ENCODE peak calls at places on chromosomes 4 and X, in seven cellular contexts. F is GM12878, D is HCT116, K is SK-N-SH, O is K562, W is H1, G is HepG2. H is an unnamed sample.

GRCh38 chr4:77196866-77197265 is 39.9 kb downstream of the CCNG2 start:
- DNase-seq in K (no peak), G (no peak), F (peak; percentile 28), D (no peak), W (no peak), O (no peak), H (no peak)

GRCh38 chr4:104524591-104524990 is 29.9 kb upstream of the CXXC4 start:
- DNase-seq in D (no peak), F (no peak), K (no peak), O (no peak), G (no peak), W (no peak), H (no peak)

GRCh38 chrX:6574762-6575161 is 39.8 kb upstream of the VCX3A start:
- DNase-seq in D (no peak), K (peak; percentile 10), G (no peak), O (no peak), W (peak; percentile 45), F (no peak), H (no peak)

GRCh38 chr4:168309781-168310180 is 8.8 kb downstream of the DDX60 start:
- DNase-seq in O (no peak), G (no peak), K (peak; percentile 30), D (no peak), F (no peak), W (no peak), H (no peak)

GRCh38 chr4:38857354-38858096 is 908 bp upstream of the TLR6 start:
- DNase-seq in O (peak; percentile 50), F (peak; percentile 82), G (no peak), K (no peak), D (peak; percentile 92), W (no peak), H (peak; percentile 37)

GRCh38 chr4:41745292-41746024 is 3.1 kb downstream of the PHOX2B start:
- DNase-seq in D (no peak), F (no peak), O (no peak), K (peak; percentile 56), G (no peak), W (peak; percentile 83), H (no peak)

GRCh38 chrX:115367455-115367854 is 77.9 kb downstream of the LUZP4 start:
- DNase-seq in O (no peak), D (no peak), K (no peak), G (no peak), F (no peak), W (no peak), H (no peak)

GRCh38 chr4:158170691-158171455 is 2.0 kb downstream of the GASK1B start:
- DNase-seq in D (no peak), O (peak; percentile 25), G (peak; percentile 55), W (peak; percentile 86), F (no peak), K (no peak), H (peak; percentile 82)

GRCh38 chr4:125735107-125735506 is 420.4 kb downstream of the FAT4 start:
- DNase-seq in D (no peak), K (peak; percentile 15), W (no peak), F (no peak), G (peak; percentile 33), O (no peak), H (no peak)

GRCh38 chr4:24564488-24564887 is 19.9 kb downstream of the DHX15 start:
- DNase-seq in D (no peak), G (no peak), O (no peak), F (no peak), K (no peak), W (no peak), H (no peak)

GRCh38 chr4:31370866-31371465 is 650.8 kb downstream of the PCDH7 start:
- DNase-seq in O (peak; percentile 19), D (peak; percentile 66), W (no peak), F (peak; percentile 4), K (peak; percentile 49), G (peak; percentile 37), H (no peak)

GRCh38 chrX:71619193-71619592 is 882 bp upstream of the CXCR3 start:
- DNase-seq in W (no peak), F (no peak), D (no peak), K (no peak), O (no peak), G (no peak), H (no peak)

GRCh38 chr4:126372634-126373033 is 1057.9 kb downstream of the FAT4 start:
- DNase-seq in K (no peak), G (no peak), W (no peak), F (no peak), D (no peak), O (no peak), H (no peak)

GRCh38 chr4:150217192-150217591 is 138.9 kb downstream of the DCLK2 start:
- DNase-seq in G (peak; percentile 16), O (no peak), K (no peak), F (no peak), W (no peak), D (no peak), H (peak; percentile 78)

GRCh38 chr4:87026795-87027495 is 92.1 kb downstream of the AFF1 start:
- DNase-seq in O (no peak), K (no peak), D (no peak), W (no peak), F (peak; percentile 91), G (no peak), H (no peak)

GRCh38 chr4:27986476-27986875 is 1125.8 kb downstream of the STIM2 start:
- DNase-seq in K (no peak), G (no peak), W (no peak), O (no peak), F (no peak), D (no peak), H (no peak)

GRCh38 chr4:11805837-11806236 is 377.1 kb upstream of the HS3ST1 start:
- DNase-seq in W (no peak), F (no peak), G (no peak), K (no peak), O (no peak), D (peak; percentile 53), H (peak; percentile 31)
- TF ChIP-seq JUND in W (no peak), F (no peak), G (no peak), K (no peak), O (no peak), D (no peak), H (no peak)

DNA sequence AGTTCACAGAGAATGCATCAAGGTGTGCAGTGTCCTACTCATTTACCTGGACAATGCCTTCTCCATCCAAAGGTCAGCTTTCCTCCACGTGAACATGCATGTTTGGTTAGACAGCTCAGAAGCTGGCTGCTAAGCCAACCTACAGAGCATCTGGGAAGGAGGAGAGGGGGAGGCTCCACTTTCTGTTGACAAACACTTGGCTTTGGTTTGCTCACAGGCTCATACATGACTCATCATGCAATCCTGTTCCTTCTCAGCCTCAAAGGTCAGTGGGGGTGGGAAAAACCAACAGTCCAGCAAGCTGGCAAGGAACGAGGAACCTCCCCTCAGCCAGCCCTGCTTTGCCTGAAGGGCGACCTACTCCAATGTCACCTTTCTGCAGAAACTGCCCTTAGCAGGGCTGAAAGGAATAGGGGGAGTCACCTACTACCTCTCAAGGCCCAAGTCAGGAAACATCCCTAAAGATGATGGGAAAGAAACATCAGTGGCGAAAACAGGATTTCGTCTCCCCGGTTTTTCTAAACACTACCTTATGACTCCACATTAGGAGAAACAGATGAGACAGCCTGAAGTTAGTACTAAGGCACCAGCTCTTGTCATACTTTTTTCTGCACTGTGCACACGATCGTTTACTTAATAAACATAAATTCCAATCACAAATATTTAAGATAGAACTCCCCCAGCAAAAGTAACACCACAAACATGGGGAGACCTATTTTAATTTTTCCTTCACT is 37.9 kb downstream of the RELL1 start:
- DNase-seq in G (peak; percentile 92), W (no peak), D (peak; percentile 77), O (no peak), K (no peak), F (no peak), H (peak; percentile 31)
- TF ChIP-seq JUND in G (peak; percentile 98), W (no peak), D (peak; percentile 94), O (peak; percentile 91), K (peak; percentile 83), F (no peak), H (peak; percentile 78)

GRCh38 chr4:133960975-133961374 is 240.6 kb downstream of the PABPC4L start:
- DNase-seq in K (no peak), G (no peak), W (no peak), D (no peak), F (no peak), O (no peak), H (peak; percentile 10)
- TF ChIP-seq JUND in K (no peak), G (no peak), W (no peak), D (no peak), F (no peak), O (no peak), H (no peak)

GRCh38 chr4:151409470-151410313 is 716 bp downstream of the FHIP1A start:
- DNase-seq in W (peak; percentile 81), F (no peak), D (peak; percentile 3), K (peak; percentile 57), O (no peak), G (peak; percentile 79), H (peak; percentile 38)
- TF ChIP-seq JUND in W (no peak), F (no peak), D (no peak), K (no peak), O (no peak), G (no peak), H (no peak)

GRCh38 chrX:111180750-111181240 is 84.8 kb downstream of the PAK3 start:
- DNase-seq in O (no peak), G (no peak), D (no peak), K (no peak), F (no peak), W (no peak), H (no peak)
- TF ChIP-seq JUND in O (no peak), G (no peak), D (no peak), K (no peak), F (no peak), W (no peak), H (no peak)

GRCh38 chr4:52841707-52842456 is 20.2 kb upstream of the RASL11B start:
- DNase-seq in O (no peak), F (no peak), D (no peak), W (no peak), K (peak; percentile 62), G (no peak), H (no peak)

GRCh38 chr4:52838729-52839722 is 23.1 kb upstream of the RASL11B start:
- DNase-seq in D (no peak), G (peak; percentile 8), W (no peak), F (no peak), O (no peak), K (no peak), H (no peak)

GRCh38 chr4:52842788-52843187 is 19.3 kb upstream of the RASL11B start:
- DNase-seq in G (no peak), F (no peak), K (no peak), O (no peak), D (no peak), W (no peak), H (no peak)

GRCh38 chr4:52843351-52843750 is 18.8 kb upstream of the RASL11B start:
- DNase-seq in D (no peak), K (no peak), O (no peak), W (no peak), F (no peak), G (no peak), H (no peak)

GRCh38 chr4:52840531-52841350 is 21.4 kb upstream of the RASL11B start:
- DNase-seq in G (no peak), K (no peak), W (no peak), D (no peak), O (no peak), F (no peak), H (peak; percentile 76)
- TF ChIP-seq JUND in G (no peak), K (no peak), W (no peak), D (no peak), O (no peak), F (no peak), H (peak; percentile 46)

GRCh38 chrX:102697506-102697905 is 14.7 kb upstream of the GPRASP2 start:
- DNase-seq in O (no peak), K (no peak), G (no peak), F (no peak), W (no peak), D (no peak), H (no peak)
- TF ChIP-seq JUND in O (no peak), K (no peak), G (no peak), F (no peak), W (no peak), D (no peak), H (no peak)

GRCh38 chr4:96558466-96558865 is 718.6 kb downstream of the PDHA2 start:
- DNase-seq in W (no peak), K (no peak), G (no peak), F (no peak), D (no peak), O (no peak), H (no peak)
- TF ChIP-seq JUND in W (no peak), K (no peak), G (no peak), F (no peak), D (no peak), O (no peak), H (no peak)

H was measured in T47D.